ENCODE peak calls at places on chromosomes 4 and X, in four cellular contexts. One of them, this sample, is unnamed.

GRCh38 chr4:145481164-145481941 is at the start of gene SMAD1:
- DNase-seq in germinal center: peak
- DNase-seq in NCI-H510A treated with DMSO at 0.1 percent for 48 hours: peak
- DNase-seq in left cardiac atrium: peak
- DNase-seq in this sample: peak

GRCh38 chrX:54043696-54044125 is 562 bp downstream of the PHF8 start:
- DNase-seq in left cardiac atrium: peak
- DNase-seq in germinal center: peak
- DNase-seq in NCI-H510A treated with DMSO at 0.1 percent for 48 hours: no peak
- DNase-seq in this sample: no peak

GRCh38 chr4:188295899-188296298 is 156.7 kb downstream of the TRIML1 start:
- DNase-seq in left cardiac atrium: no peak
- DNase-seq in germinal center: no peak
- DNase-seq in NCI-H510A treated with DMSO at 0.1 percent for 48 hours: no peak
- DNase-seq in this sample: no peak

GRCh38 chrX:52353838-52354237 is 15.0 kb upstream of the XAGE2 start:
- DNase-seq in left cardiac atrium: no peak
- DNase-seq in NCI-H510A treated with DMSO at 0.1 percent for 48 hours: no peak
- DNase-seq in germinal center: no peak
- DNase-seq in this sample: no peak

GRCh38 chr4:98092833-98093439 is 50.3 kb downstream of the STPG2 start:
- DNase-seq in germinal center: no peak
- DNase-seq in NCI-H510A treated with DMSO at 0.1 percent for 48 hours: no peak
- DNase-seq in left cardiac atrium: no peak
- DNase-seq in this sample: no peak

GRCh38 chr4:124334119-124334518 is 378.4 kb downstream of the ANKRD50 start:
- DNase-seq in left cardiac atrium: no peak
- DNase-seq in NCI-H510A treated with DMSO at 0.1 percent for 48 hours: peak
- DNase-seq in germinal center: no peak
- DNase-seq in this sample: no peak

GRCh38 chrX:137427813-137428212 is 138.1 kb upstream of the ZIC3 start:
- DNase-seq in left cardiac atrium: no peak
- DNase-seq in germinal center: no peak
- DNase-seq in NCI-H510A treated with DMSO at 0.1 percent for 48 hours: no peak
- DNase-seq in this sample: no peak

GRCh38 chr4:93646225-93646930 is 182.2 kb upstream of the ATOH1 start:
- DNase-seq in left cardiac atrium: no peak
- DNase-seq in germinal center: no peak
- DNase-seq in NCI-H510A treated with DMSO at 0.1 percent for 48 hours: peak
- DNase-seq in this sample: no peak

GRCh38 chr4:87188932-87189331 is 31.5 kb downstream of the KLHL8 start:
- DNase-seq in NCI-H510A treated with DMSO at 0.1 percent for 48 hours: no peak
- DNase-seq in germinal center: no peak
- DNase-seq in left cardiac atrium: no peak
- DNase-seq in this sample: no peak

GRCh38 chr4:27894951-27895350 is 1034.3 kb downstream of the STIM2 start:
- DNase-seq in germinal center: no peak
- DNase-seq in NCI-H510A treated with DMSO at 0.1 percent for 48 hours: no peak
- DNase-seq in left cardiac atrium: no peak
- DNase-seq in this sample: no peak

GRCh38 chr4:109294006-109294405 is 8.5 kb downstream of the COL25A1 start:
- DNase-seq in NCI-H510A treated with DMSO at 0.1 percent for 48 hours: no peak
- DNase-seq in left cardiac atrium: no peak
- DNase-seq in germinal center: peak
- DNase-seq in this sample: no peak

GRCh38 chr4:86549163-86549788 is 44.8 kb upstream of the PTPN13 start:
- DNase-seq in germinal center: no peak
- DNase-seq in NCI-H510A treated with DMSO at 0.1 percent for 48 hours: no peak
- DNase-seq in left cardiac atrium: no peak
- DNase-seq in this sample: no peak

GRCh38 chr4:25441519-25442117 is 64.6 kb downstream of the ANAPC4 start:
- DNase-seq in NCI-H510A treated with DMSO at 0.1 percent for 48 hours: peak
- DNase-seq in left cardiac atrium: peak
- DNase-seq in germinal center: peak
- DNase-seq in this sample: no peak

GRCh38 chrX:56813318-56813837 is 84.3 kb downstream of the NBDY start:
- DNase-seq in left cardiac atrium: peak
- DNase-seq in NCI-H510A treated with DMSO at 0.1 percent for 48 hours: no peak
- DNase-seq in germinal center: no peak
- DNase-seq in this sample: no peak

GRCh38 chr4:153464068-153464467 is 2.1 kb upstream of the TMEM131L start:
- DNase-seq in germinal center: no peak
- DNase-seq in NCI-H510A treated with DMSO at 0.1 percent for 48 hours: peak
- DNase-seq in left cardiac atrium: no peak
- DNase-seq in this sample: no peak